ENCODE peak calls at places on chromosomes 16 and 17, in five cellular contexts. Z is uterus, D is body of pancreas, K is adrenal gland, Q is suprapubic skin. J is an unnamed sample.

GRCh38 chr16:50246299-50247122 is 19.8 kb upstream of the ADCY7 start:
- DNase-seq in Z (no peak), D (peak), K (peak), Q (no peak), J (no peak)

GRCh38 chr16:81127051-81127450 is 30.9 kb upstream of the GCSH start:
- DNase-seq in Z (no peak), D (no peak), K (no peak), Q (no peak), J (peak)

GRCh38 chr17:42720996-42721583 is 23.8 kb downstream of the EZH1 start:
- DNase-seq in Z (no peak), D (peak), K (no peak), Q (no peak), J (peak)

GRCh38 chr17:80990921-80991644 is 558 bp upstream of the CHMP6 start:
- DNase-seq in Z (no peak), D (no peak), K (no peak), Q (no peak), J (no peak)

GRCh38 chr17:20010886-20011402 is 1.8 kb downstream of the SPECC1 start:
- DNase-seq in Z (no peak), D (no peak), K (no peak), Q (no peak), J (no peak)

GRCh38 chr16:89071686-89072182 is 21.9 kb upstream of the ACSF3 start:
- DNase-seq in Z (no peak), D (no peak), K (no peak), Q (no peak), J (no peak)

GRCh38 chr16:29857133-29857760 is 5.8 kb downstream of the CDIPT start:
- DNase-seq in Z (no peak), D (no peak), K (peak), Q (no peak), J (no peak)

GRCh38 chr17:16935786-16936185 is 36.1 kb downstream of the TNFRSF13B start:
- DNase-seq in Z (no peak), D (no peak), K (no peak), Q (peak), J (no peak)

GRCh38 chr17:20914658-20915057 is 128.2 kb downstream of the USP22 start:
- DNase-seq in Z (no peak), D (no peak), K (no peak), Q (no peak), J (no peak)

GRCh38 chr16:81071816-81072215 is 5.2 kb downstream of the C16orf46 start:
- DNase-seq in Z (no peak), D (no peak), K (no peak), Q (no peak), J (peak)

GRCh38 chr17:48444531-48445247 is 14.7 kb upstream of the SKAP1 start:
- DNase-seq in Z (no peak), D (no peak), K (peak), Q (peak), J (no peak)

GRCh38 chr17:42031584-42031983 is 11.7 kb downstream of the NKIRAS2 start:
- DNase-seq in Z (no peak), D (no peak), K (no peak), Q (no peak), J (no peak)

GRCh38 chr16:51431517-51432241 is 280.6 kb upstream of the SALL1 start:
- DNase-seq in Z (peak), D (peak), K (no peak), Q (no peak), J (peak)

GRCh38 chr16:17269434-17269833 is 201.3 kb downstream of the XYLT1 start:
- DNase-seq in Z (no peak), D (no peak), K (no peak), Q (no peak), J (no peak)

GRCh38 chr16:68564367-68564985 is 25.4 kb downstream of the ZFP90 start:
- DNase-seq in Z (no peak), D (no peak), K (no peak), Q (no peak), J (no peak)

GRCh38 chr16:75116081-75116910 is at the start of gene LDHD:
- DNase-seq in Z (peak), D (peak), K (peak), Q (no peak), J (peak)

GRCh38 chr16:5323742-5324141 is 226.1 kb upstream of the EEF2KMT start:
- DNase-seq in Z (no peak), D (no peak), K (no peak), Q (no peak), J (no peak)

GRCh38 chr17:72915631-72916081 is 176.8 kb downstream of the SLC39A11 start:
- DNase-seq in Z (no peak), D (no peak), K (no peak), Q (no peak), J (no peak)

GRCh38 chr16:81729451-81729850 is 49.6 kb upstream of the PLCG2 start:
- DNase-seq in Z (no peak), D (no peak), K (no peak), Q (no peak), J (no peak)

GRCh38 chr16:50857881-50858280 is 116.0 kb downstream of the CYLD start:
- DNase-seq in Z (no peak), D (no peak), K (no peak), Q (no peak), J (no peak)

GRCh38 chr16:12141556-12141955 is 165.0 kb downstream of the SNX29 start:
- DNase-seq in Z (no peak), D (no peak), K (no peak), Q (no peak), J (no peak)
- TF ChIP-seq POLR2A in Z (no peak), D (no peak), K (no peak), Q (no peak), J (no peak)

GRCh38 chr17:70564006-70564620 is 394.8 kb downstream of the KCNJ2 start:
- DNase-seq in Z (no peak), D (no peak), K (no peak), Q (no peak), J (no peak)
- TF ChIP-seq POLR2A in Z (no peak), D (no peak), K (no peak), Q (no peak), J (no peak)

DNA sequence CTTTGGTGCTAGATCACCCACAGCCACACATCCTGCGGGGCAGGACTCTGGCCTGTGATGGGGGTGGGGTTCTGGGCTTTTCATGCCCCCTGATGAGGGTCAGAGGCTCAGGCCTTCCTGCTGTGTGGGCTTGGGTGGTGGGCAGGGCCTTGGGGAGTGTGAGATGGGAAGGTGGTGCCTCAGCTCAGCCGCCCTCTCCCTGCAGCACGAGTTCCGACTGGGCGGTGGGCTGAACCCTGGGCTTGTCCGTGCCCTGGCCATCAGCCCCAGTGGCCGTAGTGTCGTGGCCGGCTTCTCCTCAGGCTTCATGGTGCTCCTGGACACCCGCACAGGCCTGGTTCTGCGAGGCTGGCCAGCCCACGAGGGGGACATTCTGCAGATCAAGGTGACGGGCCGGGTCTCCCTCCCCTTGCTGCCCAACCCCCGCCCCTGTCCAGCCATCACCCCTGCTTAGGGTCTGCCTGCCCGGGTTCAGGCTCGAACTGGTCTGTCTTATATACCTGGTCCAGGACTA is 6.8 kb upstream of the SERPINF2 start:
- DNase-seq in Z (no peak), D (no peak), K (no peak), Q (no peak), J (no peak)
- TF ChIP-seq POLR2A in Z (no peak), D (no peak), K (no peak), Q (no peak), J (no peak)

GRCh38 chr16:3038256-3038655 is 1.5 kb upstream of the BICDL2 start:
- DNase-seq in Z (no peak), D (peak), K (no peak), Q (no peak), J (no peak)

GRCh38 chr16:3036726-3037315 is at the start of gene BICDL2:
- DNase-seq in Z (no peak), D (peak), K (no peak), Q (no peak), J (no peak)

GRCh38 chr16:3035289-3035971 is 1.3 kb downstream of the BICDL2 start:
- DNase-seq in Z (no peak), D (peak), K (no peak), Q (no peak), J (no peak)

GRCh38 chr16:3035972-3036725 is 595 bp downstream of the BICDL2 start:
- DNase-seq in Z (no peak), D (peak), K (no peak), Q (no peak), J (no peak)

GRCh38 chr16:3038896-3039295 is 2.2 kb upstream of the BICDL2 start:
- DNase-seq in Z (no peak), D (no peak), K (no peak), Q (no peak), J (no peak)
- TF ChIP-seq POLR2A in Z (no peak), D (no peak), K (no peak), Q (no peak), J (no peak)

DNA sequence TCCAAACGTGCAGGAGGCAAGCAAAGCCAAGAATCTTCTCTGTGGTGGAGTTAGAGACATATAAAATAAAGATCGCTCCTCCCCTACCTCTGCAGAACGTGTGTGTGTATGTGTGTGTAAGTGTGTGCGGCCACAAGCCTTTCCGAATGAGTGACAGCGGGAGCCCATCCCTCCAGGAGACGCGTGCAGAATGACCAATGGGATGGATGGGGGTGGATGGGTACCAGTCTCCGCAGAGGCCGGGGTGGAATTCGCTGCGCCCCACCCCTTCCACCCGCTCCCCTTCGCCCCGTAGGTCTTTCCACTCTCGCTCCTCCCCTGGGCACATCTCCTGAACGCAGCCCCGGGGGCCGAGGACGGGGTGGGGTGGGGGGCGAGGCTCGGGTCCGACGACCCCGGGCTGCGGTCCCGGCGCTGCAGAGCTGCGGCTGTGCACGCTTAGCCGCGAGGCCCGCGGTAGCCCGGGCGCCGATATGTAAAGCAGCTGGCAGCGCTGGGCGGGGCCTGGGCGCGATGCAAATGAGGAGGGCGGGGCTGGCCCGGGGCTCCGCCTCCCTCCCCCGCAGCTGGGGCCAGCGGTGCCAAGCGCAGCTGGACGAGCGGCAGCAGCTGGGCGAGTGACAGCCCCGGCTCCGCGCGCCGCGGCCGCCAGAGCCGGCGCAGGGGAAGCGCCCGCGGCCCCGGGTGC is at the start of gene PRKCB:
- DNase-seq in Z (peak), D (no peak), K (peak), Q (peak), J (no peak)
- TF ChIP-seq POLR2A in Z (no peak), D (no peak), K (no peak), Q (no peak), J (no peak)

DNA sequence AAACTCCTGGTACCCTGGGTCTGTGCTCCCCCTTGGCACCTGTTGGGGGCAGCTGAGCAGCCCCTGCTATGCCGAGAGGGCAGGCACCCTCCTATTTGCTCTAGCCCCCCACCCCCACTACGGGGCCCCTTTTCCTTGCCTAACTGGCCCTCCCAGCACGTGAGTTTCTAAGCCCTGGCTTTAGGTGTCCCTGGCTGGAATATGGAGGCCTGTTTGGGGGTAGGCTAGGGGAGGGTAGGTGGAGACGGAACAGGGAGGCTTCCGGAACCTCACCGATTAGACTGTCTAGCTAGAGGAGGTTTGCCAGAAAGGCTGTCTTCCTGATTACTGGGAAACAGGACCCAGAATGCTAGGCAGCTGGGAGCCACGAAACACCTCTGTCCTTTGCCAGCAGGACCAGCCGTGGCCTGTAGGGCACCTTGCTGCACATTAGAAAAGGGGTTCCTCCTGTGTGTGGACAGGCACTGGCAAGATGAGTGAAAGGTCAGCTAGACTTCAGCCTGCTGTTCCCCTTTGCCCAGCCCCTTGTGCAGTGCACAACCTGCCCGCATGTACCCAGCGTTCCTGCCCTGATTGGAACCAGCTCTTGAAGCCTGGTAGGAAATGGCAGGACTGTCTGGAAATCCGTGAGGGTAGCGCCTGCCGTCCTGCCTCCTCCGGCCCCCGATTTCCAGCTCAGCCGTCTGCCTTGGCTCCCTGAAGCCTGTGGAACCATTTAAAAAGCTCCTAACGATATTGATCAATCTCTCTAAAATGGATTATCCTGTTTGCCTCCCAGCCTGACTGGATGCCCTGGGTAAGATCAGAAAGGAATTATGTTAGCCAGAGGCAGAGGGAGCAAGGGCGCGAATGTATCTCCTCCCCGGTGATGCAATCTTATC is 83.4 kb upstream of the GSE1 start:
- DNase-seq in Z (no peak), D (no peak), K (no peak), Q (no peak), J (no peak)
- TF ChIP-seq POLR2A in Z (no peak), D (no peak), K (no peak), Q (no peak), J (no peak)

GRCh38 chr16:67537270-67537635 is 8.6 kb downstream of the RIPOR1 start:
- DNase-seq in Z (peak), D (peak), K (peak), Q (no peak), J (no peak)
- TF ChIP-seq POLR2A in Z (peak), D (peak), K (peak), Q (peak), J (no peak)

J was measured in H54.